ENCODE peak calls at places on chromosomes 5 and 9, in nine cellular contexts. E is K562, S is tibial nerve, Z is esophagus muscularis mucosa, K is A549, T is upper lobe of left lung, H is ovary, F is SK-N-SH, B is HepG2. A is an unnamed sample.

GRCh38 chr9:98118640-98119601 is at the start of gene TRIM14:
- DNase-seq in E (peak; percentile 87), S (peak; percentile 22), Z (no peak), K (peak; percentile 83), T (peak; percentile 94), H (peak; percentile 35), F (peak; percentile 90), B (peak; percentile 69), A (peak; percentile 71)

GRCh38 chr9:8366161-8366926 is 566.8 kb upstream of the DMAC1 start:
- DNase-seq in E (no peak), S (no peak), Z (no peak), K (no peak), T (no peak), H (no peak), F (no peak), B (no peak), A (no peak)

GRCh38 chr5:7392401-7393024 is 3.4 kb upstream of the ADCY2 start:
- DNase-seq in E (peak; percentile 22), S (no peak), Z (peak; percentile 82), K (peak; percentile 10), T (no peak), H (no peak), F (peak; percentile 30), B (peak; percentile 6), A (no peak)

GRCh38 chr9:4678679-4679267 is 596 bp upstream of the CDC37L1 start:
- DNase-seq in E (no peak), S (no peak), Z (no peak), K (no peak), T (no peak), H (no peak), F (peak; percentile 28), B (peak; percentile 41), A (no peak)

GRCh38 chr9:121584421-121584820 is 67.0 kb upstream of the DAB2IP start:
- DNase-seq in E (no peak), S (no peak), Z (no peak), K (no peak), T (no peak), H (no peak), F (no peak), B (no peak), A (no peak)

GRCh38 chr5:78899922-78900362 is 85.2 kb downstream of the ARSB start:
- DNase-seq in E (peak; percentile 55), S (no peak), Z (no peak), K (peak; percentile 11), T (no peak), H (no peak), F (no peak), B (peak; percentile 58), A (no peak)

GRCh38 chr9:135077497-135078200 is 9.8 kb upstream of the OLFM1 start:
- DNase-seq in E (peak; percentile 51), S (no peak), Z (no peak), K (peak; percentile 49), T (no peak), H (no peak), F (no peak), B (no peak), A (peak; percentile 40)

GRCh38 chr5:44365351-44365750 is 23.9 kb downstream of the FGF10 start:
- DNase-seq in E (no peak), S (no peak), Z (no peak), K (no peak), T (no peak), H (no peak), F (no peak), B (no peak), A (no peak)

GRCh38 chr9:126860757-126861466 is 473 bp downstream of the ZBTB34 start:
- DNase-seq in E (peak; percentile 33), S (no peak), Z (no peak), K (no peak), T (no peak), H (no peak), F (peak; percentile 84), B (no peak), A (no peak)

GRCh38 chr9:3215658-3216057 is 310.1 kb downstream of the RFX3 start:
- DNase-seq in E (no peak), S (no peak), Z (no peak), K (no peak), T (no peak), H (no peak), F (no peak), B (no peak), A (no peak)

GRCh38 chr9:136762915-136763648 is 1.2 kb downstream of the LCN15 start:
- DNase-seq in E (peak; percentile 96), S (no peak), Z (no peak), K (peak; percentile 49), T (peak; percentile 87), H (peak; percentile 54), F (peak; percentile 96), B (peak; percentile 30), A (peak; percentile 60)

GRCh38 chr9:83986765-83987401 is 6.3 kb downstream of the RMI1 start:
- DNase-seq in E (no peak), S (no peak), Z (no peak), K (no peak), T (peak; percentile 30), H (no peak), F (no peak), B (peak; percentile 80), A (no peak)

GRCh38 chr9:130371196-130371966 is 73.4 kb upstream of the ASS1 start:
- DNase-seq in E (no peak), S (no peak), Z (no peak), K (no peak), T (no peak), H (no peak), F (no peak), B (no peak), A (no peak)

DNA sequence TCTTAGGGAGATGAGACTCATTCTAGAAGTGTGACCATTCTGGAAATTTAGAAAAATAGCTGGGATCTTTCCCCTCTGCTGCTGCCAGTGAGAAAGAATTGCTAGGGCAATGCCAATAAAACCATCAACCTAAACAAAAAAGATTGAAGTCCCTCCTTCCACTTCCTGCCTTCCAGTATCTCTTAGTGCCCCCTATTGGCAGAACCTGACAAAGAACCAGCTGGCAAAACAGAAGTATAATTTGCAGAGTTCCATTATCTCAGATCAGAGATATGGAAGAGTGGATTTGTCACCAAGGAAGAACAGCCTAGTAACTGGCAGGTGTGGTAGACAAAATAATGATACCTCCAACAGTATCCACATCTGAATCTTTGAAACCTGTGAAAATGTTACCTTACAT is 13.8 kb upstream of the PLCXD3 start:
- DNase-seq in E (no peak), S (no peak), Z (no peak), K (no peak), T (no peak), H (no peak), F (no peak), B (no peak), A (no peak)
- TF ChIP-seq EP300 in E (no peak), S (no peak), Z (no peak), K (no peak), T (no peak), H (no peak), F (no peak), B (no peak), A (no peak)

GRCh38 chr5:118946138-118946537 is 42.2 kb downstream of the DTWD2 start:
- DNase-seq in E (no peak), S (no peak), Z (no peak), K (no peak), T (no peak), H (no peak), F (no peak), B (no peak), A (no peak)
- TF ChIP-seq EP300 in E (peak; percentile 81), S (no peak), Z (no peak), K (no peak), T (no peak), H (no peak), F (no peak), B (no peak), A (no peak)

GRCh38 chr9:12681620-12682019 is 11.6 kb upstream of the TYRP1 start:
- DNase-seq in E (no peak), S (no peak), Z (no peak), K (no peak), T (no peak), H (no peak), F (no peak), B (no peak), A (no peak)

GRCh38 chr9:12689233-12689632 is 4.0 kb upstream of the TYRP1 start:
- DNase-seq in E (no peak), S (no peak), Z (no peak), K (no peak), T (no peak), H (no peak), F (no peak), B (no peak), A (no peak)

GRCh38 chr9:12680757-12681156 is 12.4 kb upstream of the TYRP1 start:
- DNase-seq in E (no peak), S (no peak), Z (no peak), K (no peak), T (no peak), H (no peak), F (no peak), B (no peak), A (no peak)

GRCh38 chr9:12680341-12680740 is 12.8 kb upstream of the TYRP1 start:
- DNase-seq in E (no peak), S (no peak), Z (no peak), K (no peak), T (no peak), H (no peak), F (no peak), B (no peak), A (no peak)

DNA sequence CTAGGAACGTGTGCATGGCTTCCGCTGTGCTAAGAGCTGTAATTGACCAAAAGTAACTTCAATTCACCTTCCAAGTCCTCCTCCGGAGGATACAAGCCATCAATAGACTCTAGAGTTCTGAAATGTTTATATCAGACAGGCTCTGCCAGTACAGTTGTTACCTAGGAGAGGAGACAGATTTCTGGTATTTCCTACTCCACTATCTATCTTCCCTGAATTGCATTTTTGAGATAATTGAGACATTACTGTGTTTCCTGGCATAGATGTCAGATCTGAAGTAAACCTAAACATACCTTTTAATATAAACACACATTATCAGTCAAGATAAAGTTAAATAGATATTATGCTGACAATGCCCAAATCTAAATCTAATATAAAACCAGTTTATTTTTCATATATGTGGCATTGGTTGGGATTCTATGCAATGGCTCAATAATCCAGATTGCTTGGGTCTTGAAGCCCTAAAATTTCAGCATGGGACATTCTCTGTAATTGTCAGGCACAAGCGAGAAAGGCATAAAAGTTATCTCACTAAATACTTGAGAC is 8.2 kb upstream of the TYRP1 start:
- DNase-seq in E (no peak), S (no peak), Z (no peak), K (no peak), T (no peak), H (no peak), F (no peak), B (no peak), A (no peak)
- TF ChIP-seq EP300 in E (no peak), S (no peak), Z (no peak), K (no peak), T (no peak), H (no peak), F (no peak), B (no peak), A (no peak)

DNA sequence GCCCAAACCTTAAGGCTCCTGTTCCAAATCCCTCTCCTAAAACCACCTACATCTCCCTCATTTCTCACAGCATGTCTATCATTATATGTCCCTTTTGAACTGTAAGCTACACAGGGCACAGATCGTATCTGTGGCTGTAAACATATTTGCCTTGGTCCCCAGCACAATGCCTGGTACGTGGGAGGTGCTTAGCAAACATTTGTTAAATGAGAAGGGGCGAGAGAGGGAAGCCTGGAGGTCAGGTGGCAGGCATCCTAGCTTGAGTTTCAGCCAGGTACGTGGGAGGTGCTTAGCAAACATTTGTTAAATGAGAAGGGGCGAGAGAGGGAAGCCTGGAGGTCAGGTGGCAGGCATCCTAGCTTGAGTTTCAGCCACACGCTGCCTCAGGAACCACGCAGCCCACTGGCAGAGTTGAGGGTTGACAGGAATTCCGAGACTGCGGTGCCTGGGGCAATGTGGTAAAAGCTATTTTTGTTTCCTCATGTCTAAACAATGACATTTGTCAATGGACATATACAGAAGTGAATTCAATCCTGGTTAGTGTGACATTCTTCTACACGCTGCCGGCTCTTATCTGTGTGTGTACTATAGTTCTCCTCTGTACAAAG is 113.6 kb downstream of the EFNA5 start:
- DNase-seq in E (no peak), S (no peak), Z (no peak), K (peak; percentile 59), T (no peak), H (no peak), F (no peak), B (no peak), A (no peak)
- TF ChIP-seq EP300 in E (no peak), S (no peak), Z (no peak), K (no peak), T (no peak), H (no peak), F (no peak), B (no peak), A (no peak)

A was measured in sigmoid colon.